ENCODE peak calls at places on chromosomes 6 and 20, in five cellular contexts. One of them, this sample, is unnamed.

GRCh38 chr6:5989141-5989723 is 17.5 kb downstream of the NRN1 start:
- DNase-seq in activated effector memory CD4-positive, alpha-beta T cell treated with Interleukin-2 at 50 U/mL for 16 hours: no peak
- DNase-seq in heart left ventricle: peak
- DNase-seq in MV-4-11: peak
- DNase-seq in IMR-90: no peak
- DNase-seq in this sample: no peak

GRCh38 chr6:82396964-82397761 is 33.5 kb downstream of the TPBG start:
- DNase-seq in activated effector memory CD4-positive, alpha-beta T cell treated with Interleukin-2 at 50 U/mL for 16 hours: no peak
- DNase-seq in heart left ventricle: no peak
- DNase-seq in MV-4-11: no peak
- DNase-seq in IMR-90: peak
- DNase-seq in this sample: no peak

GRCh38 chr6:83226517-83226916 is 33.4 kb downstream of the RWDD2A start:
- DNase-seq in activated effector memory CD4-positive, alpha-beta T cell treated with Interleukin-2 at 50 U/mL for 16 hours: no peak
- DNase-seq in heart left ventricle: no peak
- DNase-seq in MV-4-11: no peak
- DNase-seq in IMR-90: peak
- DNase-seq in this sample: no peak

GRCh38 chr20:25464501-25465204 is 57.2 kb downstream of the GINS1 start:
- DNase-seq in activated effector memory CD4-positive, alpha-beta T cell treated with Interleukin-2 at 50 U/mL for 16 hours: no peak
- DNase-seq in heart left ventricle: no peak
- DNase-seq in MV-4-11: no peak
- DNase-seq in IMR-90: no peak
- DNase-seq in this sample: no peak

GRCh38 chr20:45044084-45044573 is 56.8 kb downstream of the KCNS1 start:
- DNase-seq in activated effector memory CD4-positive, alpha-beta T cell treated with Interleukin-2 at 50 U/mL for 16 hours: no peak
- DNase-seq in heart left ventricle: no peak
- DNase-seq in MV-4-11: peak
- DNase-seq in IMR-90: peak
- DNase-seq in this sample: no peak

GRCh38 chr20:63509088-63509564 is 10.2 kb upstream of the EEF1A2 start:
- DNase-seq in activated effector memory CD4-positive, alpha-beta T cell treated with Interleukin-2 at 50 U/mL for 16 hours: no peak
- DNase-seq in heart left ventricle: peak
- DNase-seq in MV-4-11: peak
- DNase-seq in IMR-90: peak
- DNase-seq in this sample: no peak

GRCh38 chr6:55943329-55943728 is 67.9 kb upstream of the BMP5 start:
- DNase-seq in activated effector memory CD4-positive, alpha-beta T cell treated with Interleukin-2 at 50 U/mL for 16 hours: no peak
- DNase-seq in heart left ventricle: no peak
- DNase-seq in MV-4-11: no peak
- DNase-seq in IMR-90: peak
- DNase-seq in this sample: no peak

GRCh38 chr20:33443006-33443511 is 504 bp downstream of the SNTA1 start:
- DNase-seq in activated effector memory CD4-positive, alpha-beta T cell treated with Interleukin-2 at 50 U/mL for 16 hours: no peak
- DNase-seq in heart left ventricle: peak
- DNase-seq in MV-4-11: no peak
- DNase-seq in IMR-90: no peak
- DNase-seq in this sample: peak

GRCh38 chr20:41734506-41734945 is 116.3 kb upstream of the CHD6 start:
- DNase-seq in activated effector memory CD4-positive, alpha-beta T cell treated with Interleukin-2 at 50 U/mL for 16 hours: no peak
- DNase-seq in heart left ventricle: peak
- DNase-seq in MV-4-11: peak
- DNase-seq in IMR-90: peak
- DNase-seq in this sample: no peak

GRCh38 chr6:145875496-145876244 is 61.1 kb upstream of the FBXO30 start:
- DNase-seq in activated effector memory CD4-positive, alpha-beta T cell treated with Interleukin-2 at 50 U/mL for 16 hours: no peak
- DNase-seq in heart left ventricle: no peak
- DNase-seq in MV-4-11: peak
- DNase-seq in IMR-90: no peak
- DNase-seq in this sample: no peak